ENCODE peak calls at places on chromosome 1, in seven cellular contexts. A, O, L, S, D, T and W are unnamed samples.

GRCh38 chr1:40078512-40079333 is 18.3 kb downstream of the PPT1 start:
- DNase-seq in A (no peak), O (peak; percentile 52), L (no peak), S (peak; percentile 64), D (peak; percentile 37), T (peak; percentile 66), W (peak; percentile 69)

GRCh38 chr1:217614319-217614718 is 16.6 kb downstream of the GPATCH2 start:
- DNase-seq in A (no peak), O (no peak), L (no peak), S (peak; percentile 23), D (no peak), T (no peak), W (no peak)

GRCh38 chr1:119294728-119295127 is 73.9 kb upstream of the HAO2 start:
- DNase-seq in A (no peak), O (no peak), L (no peak), S (no peak), D (no peak), T (no peak), W (no peak)

GRCh38 chr1:109618614-109619404 is 607 bp downstream of the GNAT2 start:
- DNase-seq in A (no peak), O (no peak), L (no peak), S (no peak), D (no peak), T (no peak), W (no peak)

GRCh38 chr1:19035356-19036048 is 79.0 kb upstream of the IFFO2 start:
- DNase-seq in A (no peak), O (no peak), L (no peak), S (no peak), D (no peak), T (no peak), W (no peak)

GRCh38 chr1:154352581-154353459 is 27.5 kb downstream of the ATP8B2 start:
- DNase-seq in A (peak; percentile 20), O (peak; percentile 68), L (no peak), S (peak; percentile 31), D (peak; percentile 34), T (no peak), W (no peak)

GRCh38 chr1:52633291-52633754 is 355 bp downstream of the SHISAL2A start:
- DNase-seq in A (no peak), O (no peak), L (no peak), S (no peak), D (no peak), T (no peak), W (no peak)

GRCh38 chr1:162285149-162285561 is 91.5 kb downstream of the SPATA46 start:
- DNase-seq in A (no peak), O (peak; percentile 74), L (no peak), S (no peak), D (no peak), T (no peak), W (no peak)

GRCh38 chr1:34690269-34690668 is 64.6 kb upstream of the GJB5 start:
- DNase-seq in A (no peak), O (no peak), L (no peak), S (no peak), D (no peak), T (no peak), W (no peak)

GRCh38 chr1:202237052-202237451 is 43.5 kb downstream of the LGR6 start:
- DNase-seq in A (no peak), O (no peak), L (no peak), S (peak; percentile 24), D (no peak), T (peak; percentile 79), W (peak; percentile 9)

GRCh38 chr1:6473974-6474814 is 8.2 kb upstream of the TNFRSF25 start:
- DNase-seq in A (no peak), O (no peak), L (no peak), S (no peak), D (no peak), T (no peak), W (no peak)

GRCh38 chr1:36517415-36517814 is 34.7 kb upstream of the CSF3R start:
- DNase-seq in A (no peak), O (no peak), L (no peak), S (no peak), D (no peak), T (no peak), W (no peak)

GRCh38 chr1:62856964-62857363 is 73.0 kb downstream of the ATG4C start:
- DNase-seq in A (no peak), O (no peak), L (no peak), S (no peak), D (no peak), T (no peak), W (no peak)

GRCh38 chr1:183942933-183943693 is 94.4 kb downstream of the COLGALT2 start:
- DNase-seq in A (peak; percentile 70), O (no peak), L (peak; percentile 97), S (peak; percentile 100), D (peak; percentile 99), T (peak; percentile 37), W (peak; percentile 99)
- TF ChIP-seq CTCF in A (no peak), O (no peak), L (peak; percentile 43), S (peak; percentile 38), D (peak; percentile 34), T (no peak), W (peak; percentile 52)

DNA sequence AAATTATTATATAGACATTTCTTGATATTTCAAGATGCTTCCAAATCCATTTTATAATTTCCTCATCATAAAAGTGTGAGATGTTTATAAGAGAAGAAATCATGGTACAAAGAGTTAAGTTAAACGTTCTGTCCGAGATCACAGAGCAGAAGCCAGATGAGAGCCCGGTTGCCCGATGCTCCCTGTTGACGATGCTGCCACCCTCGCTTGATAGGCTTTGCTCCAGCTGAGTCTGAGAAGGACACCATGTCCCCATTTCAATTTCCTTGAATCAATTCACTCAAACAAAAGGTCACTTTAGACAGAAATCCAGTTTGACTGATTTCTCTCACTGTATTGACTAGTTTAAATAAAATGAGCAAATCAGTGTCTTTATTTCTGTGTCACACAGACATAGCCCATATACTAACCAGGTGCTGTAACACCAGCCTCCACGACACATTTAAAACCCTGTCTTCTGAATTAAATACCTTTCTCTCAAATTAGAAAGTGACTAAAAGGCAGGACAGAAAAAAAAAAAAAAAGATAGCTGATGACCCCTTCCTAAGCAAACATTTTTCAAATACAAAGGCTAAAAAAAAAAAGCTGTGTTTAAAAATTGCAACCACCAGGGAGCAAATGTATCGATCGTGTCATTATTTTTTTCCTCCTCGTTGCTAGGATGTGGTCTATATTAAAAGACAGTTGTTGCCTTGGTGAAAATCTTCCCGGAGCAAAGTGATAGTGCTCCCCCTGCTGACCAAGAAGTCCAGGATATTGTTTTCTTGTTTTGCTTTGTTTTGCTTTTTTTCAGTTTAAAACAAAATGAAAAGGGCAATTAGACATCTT is 35.2 kb downstream of the DNASE2B start:
- DNase-seq in A (peak; percentile 24), O (peak; percentile 33), L (peak; percentile 16), S (peak; percentile 82), D (peak; percentile 84), T (peak; percentile 76), W (peak; percentile 75)
- TF ChIP-seq CTCF in A (peak; percentile 61), O (peak; percentile 76), L (peak; percentile 62), S (peak; percentile 83), D (peak; percentile 67), T (peak; percentile 77), W (peak; percentile 73)

GRCh38 chr1:2553871-2554620 is 2.1 kb upstream of the TNFRSF14 start:
- DNase-seq in A (no peak), O (no peak), L (no peak), S (no peak), D (no peak), T (no peak), W (no peak)

GRCh38 chr1:2556277-2557145 is at the start of gene TNFRSF14:
- DNase-seq in A (peak; percentile 35), O (no peak), L (no peak), S (peak; percentile 36), D (peak; percentile 63), T (no peak), W (peak; percentile 49)

GRCh38 chr1:2555634-2556276 is 416 bp upstream of the TNFRSF14 start:
- DNase-seq in A (peak; percentile 75), O (peak; percentile 75), L (no peak), S (peak; percentile 45), D (no peak), T (no peak), W (no peak)

GRCh38 chr1:2557146-2558029 is 1.2 kb downstream of the TNFRSF14 start:
- DNase-seq in A (no peak), O (no peak), L (no peak), S (no peak), D (no peak), T (no peak), W (no peak)

DNA sequence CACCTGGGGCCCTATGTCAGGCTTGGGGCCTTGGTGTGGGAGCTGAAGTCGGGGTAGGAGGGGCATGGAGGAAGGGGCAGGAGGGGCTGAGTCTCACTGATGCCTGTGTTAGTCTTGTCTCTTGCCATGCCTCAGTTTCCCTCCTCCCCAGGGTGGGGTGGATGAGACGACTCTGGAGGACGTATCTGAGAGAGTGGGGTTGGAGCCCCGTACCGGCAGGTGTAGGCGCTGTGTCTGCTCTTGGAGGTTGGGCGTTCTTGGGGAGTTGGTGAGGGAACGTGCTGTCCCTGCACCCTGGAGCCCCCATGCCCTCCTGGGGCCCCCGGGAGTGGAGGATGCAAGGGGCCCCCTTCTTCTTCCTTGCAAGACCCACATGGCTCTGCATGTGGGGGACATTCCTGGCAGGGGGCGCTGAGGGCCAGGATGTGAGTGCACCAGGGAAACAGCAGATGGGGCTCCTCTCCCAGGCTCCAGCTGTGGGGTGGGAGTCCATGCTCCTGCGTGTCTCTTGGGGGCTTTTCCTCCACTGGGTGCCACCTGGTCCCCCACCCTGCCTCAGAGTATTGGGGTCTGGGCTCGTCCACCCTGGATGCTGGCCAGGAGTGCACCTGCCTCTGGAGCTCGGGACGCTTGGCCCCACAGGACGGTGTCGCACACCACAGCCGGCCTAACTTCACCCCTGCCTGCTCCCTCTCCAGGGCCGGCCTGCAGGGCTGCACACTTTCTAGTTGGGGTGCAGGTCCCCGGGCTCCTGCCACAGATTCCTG is 1.4 kb upstream of the TNFRSF14 start:
- DNase-seq in A (no peak), O (no peak), L (no peak), S (no peak), D (no peak), T (no peak), W (no peak)
- TF ChIP-seq CTCF in A (no peak), O (peak; percentile 26), L (peak; percentile 25), S (peak; percentile 29), D (peak; percentile 55), T (no peak), W (peak; percentile 70)

DNA sequence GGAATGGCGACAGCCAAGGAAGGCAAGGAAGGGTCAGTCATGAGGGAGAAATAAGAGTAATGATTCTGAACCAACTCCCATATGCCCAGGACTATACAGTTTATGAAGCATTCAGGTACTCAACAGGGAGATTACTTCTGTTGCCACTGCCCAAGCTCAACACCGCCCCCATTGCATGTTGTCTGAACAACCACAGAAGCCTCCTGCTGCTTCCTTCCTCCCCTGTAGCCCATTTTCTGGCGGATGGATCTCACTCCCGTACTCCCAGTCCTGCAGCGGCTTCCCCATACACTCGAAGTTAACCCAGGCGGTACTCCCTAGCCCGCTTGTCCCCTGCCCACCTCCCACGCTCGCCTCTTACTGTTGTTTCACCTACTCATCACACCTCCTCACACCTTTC is 103.0 kb downstream of the BEND5 start:
- DNase-seq in A (no peak), O (no peak), L (no peak), S (no peak), D (no peak), T (peak; percentile 21), W (no peak)
- TF ChIP-seq CTCF in A (no peak), O (no peak), L (no peak), S (peak; percentile 13), D (no peak), T (no peak), W (peak; percentile 41)